ENCODE peak calls at places on chromosomes 12 and 14, in six cellular contexts. K is RWPE1, Y is K562, C is lower lobe of right lung, L is left lung, R is nephron progenitor cell. T is an unnamed sample.
A peak's percentile ranks its signal among the peaks of the same experiment; 100 is the strongest.

GRCh38 chr12:74365178-74365964 is 172.3 kb upstream of the ATXN7L3B start:
- DNase-seq in C (peak; percentile 23), K (peak; percentile 24), R (peak; percentile 7), L (no peak), Y (peak; percentile 61), T (no peak)

GRCh38 chr12:100348657-100349454 is 8.0 kb upstream of the SLC17A8 start:
- DNase-seq in C (no peak), L (no peak), Y (peak; percentile 40), K (peak; percentile 30), R (no peak), T (no peak)

GRCh38 chr14:71555654-71556559 is 376.3 kb upstream of the RGS6 start:
- DNase-seq in C (no peak), L (no peak), R (no peak), Y (peak; percentile 44), K (no peak), T (no peak)

GRCh38 chr14:60760648-60761364 is 26.2 kb downstream of the MNAT1 start:
- DNase-seq in L (no peak), R (no peak), Y (no peak), K (peak; percentile 83), C (no peak), T (no peak)

GRCh38 chr12:25715147-25715546 is 162.1 kb upstream of the LMNTD1 start:
- DNase-seq in K (no peak), L (no peak), R (no peak), C (no peak), Y (no peak), T (no peak)

GRCh38 chr14:64971890-64972785 is at the start of gene RAB15:
- DNase-seq in R (peak; percentile 78), C (no peak), K (peak; percentile 38), L (no peak), Y (no peak), T (peak; percentile 58)

GRCh38 chr14:96086032-96086431 is 46.9 kb downstream of the C14orf132 start:
- DNase-seq in C (no peak), L (peak; percentile 30), R (no peak), Y (no peak), K (peak; percentile 86), T (peak; percentile 66)

GRCh38 chr14:21723431-21724045 is 49.9 kb upstream of the OR4E1 start:
- DNase-seq in L (no peak), R (peak; percentile 71), C (no peak), K (peak; percentile 3), Y (peak; percentile 51), T (no peak)

GRCh38 chr12:60644076-60644475 is 1048.2 kb downstream of the SLC16A7 start:
- DNase-seq in C (no peak), K (no peak), Y (no peak), L (no peak), R (no peak), T (no peak)

GRCh38 chr14:91947196-91948184 is at the start of gene FBLN5:
- DNase-seq in R (peak; percentile 75), C (peak; percentile 79), Y (no peak), K (peak; percentile 35), L (peak; percentile 75), T (no peak)

GRCh38 chr14:43872752-43873655 is 634.1 kb downstream of the FSCB start:
- DNase-seq in K (no peak), Y (no peak), L (no peak), C (no peak), R (no peak), T (no peak)

GRCh38 chr14:93068721-93069120 is 47.0 kb downstream of the ITPK1 start:
- DNase-seq in C (no peak), R (no peak), K (no peak), L (no peak), Y (no peak), T (peak; percentile 84)

GRCh38 chr12:990649-991349 is at the start of gene ERC1:
- DNase-seq in L (peak; percentile 89), Y (peak; percentile 82), C (peak; percentile 92), R (peak; percentile 91), K (peak; percentile 90), T (peak; percentile 92)

GRCh38 chr12:42483534-42483857 is 106.0 kb downstream of the PRICKLE1 start:
- DNase-seq in K (peak; percentile 36), Y (peak; percentile 35), R (peak; percentile 71), L (peak; percentile 38), C (no peak), T (peak; percentile 15)

GRCh38 chr12:46818654-46819053 is 7.1 kb downstream of the SLC38A4 start:
- DNase-seq in K (no peak), R (no peak), Y (no peak), L (no peak), C (no peak), T (no peak)

GRCh38 chr14:89198544-89199329 is 218.3 kb downstream of the FOXN3 start:
- DNase-seq in Y (no peak), R (no peak), C (no peak), L (no peak), K (no peak), T (no peak)

GRCh38 chr12:38771871-38772270 is 133.5 kb downstream of the CPNE8 start:
- DNase-seq in K (no peak), L (no peak), R (no peak), Y (no peak), C (no peak), T (no peak)

GRCh38 chr12:69698769-69699540 is at the start of gene BEST3:
- DNase-seq in K (no peak), C (no peak), R (no peak), Y (no peak), L (no peak), T (peak; percentile 48)

GRCh38 chr14:41872906-41873305 is 266.2 kb downstream of the LRFN5 start:
- DNase-seq in L (no peak), C (no peak), K (no peak), Y (no peak), R (no peak), T (no peak)

GRCh38 chr14:74882103-74882920 is 596 bp downstream of the DLST start:
- DNase-seq in R (peak; percentile 57), K (peak; percentile 75), C (peak; percentile 69), Y (peak; percentile 61), L (peak; percentile 56), T (peak; percentile 23)

GRCh38 chr12:72863671-72864070 is 591.5 kb downstream of the TRHDE start:
- DNase-seq in C (no peak), L (no peak), K (no peak), R (no peak), Y (no peak), T (no peak)

GRCh38 chr12:19070341-19070740 is 59.2 kb upstream of the PLEKHA5 start:
- DNase-seq in C (no peak), R (no peak), Y (no peak), L (no peak), K (no peak), T (no peak)

GRCh38 chr14:95452176-95452889 is 64.1 kb downstream of the SYNE3 start:
- DNase-seq in L (no peak), C (no peak), K (no peak), R (no peak), Y (peak; percentile 21), T (no peak)

GRCh38 chr12:40825156-40825555 is 132.9 kb downstream of the CNTN1 start:
- DNase-seq in L (no peak), R (no peak), C (no peak), Y (no peak), K (no peak), T (no peak)

GRCh38 chr12:58860788-58861240 is 59.5 kb downstream of the LRIG3 start:
- DNase-seq in L (no peak), Y (no peak), C (no peak), R (no peak), K (no peak), T (no peak)

GRCh38 chr14:52076334-52076733 is 7.5 kb upstream of the NID2 start:
- DNase-seq in L (no peak), K (no peak), Y (no peak), C (no peak), R (no peak), T (no peak)

GRCh38 chr12:64616221-64616620 is 5.9 kb downstream of the RASSF3 start:
- DNase-seq in C (no peak), L (no peak), K (no peak), R (no peak), Y (no peak), T (no peak)

GRCh38 chr12:46609281-46609623 is 216.5 kb downstream of the SLC38A4 start:
- DNase-seq in K (no peak), L (no peak), Y (no peak), R (no peak), C (no peak), T (no peak)

GRCh38 chr14:69346710-69347109 is 51.4 kb downstream of the ERH start:
- DNase-seq in Y (peak; percentile 51), L (no peak), R (peak; percentile 75), C (no peak), K (no peak), T (no peak)
- TF ChIP-seq CTCF in Y (peak; percentile 65), L (no peak), R (peak; percentile 63), C (peak; percentile 57), K (no peak), T (no peak)

GRCh38 chr12:116759783-116760581 is 21.9 kb downstream of the RNFT2 start:
- DNase-seq in R (peak; percentile 40), Y (peak; percentile 87), C (no peak), L (no peak), K (no peak), T (no peak)
- TF ChIP-seq CTCF in R (peak; percentile 34), Y (peak; percentile 60), C (no peak), L (no peak), K (no peak), T (no peak)

DNA sequence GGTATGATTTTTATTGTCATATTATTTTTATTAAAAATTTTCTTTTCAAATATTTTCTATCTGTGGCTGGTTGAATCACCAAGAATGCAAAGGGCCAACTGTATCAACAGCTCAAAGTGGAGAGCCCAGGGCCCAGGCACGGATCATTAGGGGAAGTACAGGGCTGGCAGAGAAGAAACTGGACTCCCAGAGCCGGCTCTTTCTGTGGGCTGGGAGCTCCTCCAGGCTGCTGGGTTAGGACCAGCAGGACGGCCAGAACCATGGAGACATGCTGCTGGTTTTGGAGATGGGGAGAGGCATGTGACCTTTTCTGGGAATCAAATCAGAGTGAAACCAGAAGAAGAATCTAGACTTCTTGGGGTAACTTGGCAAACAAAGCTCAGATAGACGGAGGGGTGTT is 220.5 kb downstream of the CACNA1C start:
- DNase-seq in L (no peak), C (no peak), R (no peak), Y (no peak), K (no peak), T (peak; percentile 53)
- TF ChIP-seq CTCF in L (no peak), C (no peak), R (no peak), Y (no peak), K (no peak), T (peak; percentile 20)

GRCh38 chr14:40122978-40123648 is 690.9 kb upstream of the FBXO33 start:
- DNase-seq in R (no peak), Y (no peak), K (no peak), L (no peak), C (no peak), T (no peak)

GRCh38 chr14:40123816-40124215 is 691.6 kb upstream of the FBXO33 start:
- DNase-seq in L (no peak), K (no peak), Y (no peak), R (no peak), C (no peak), T (no peak)

GRCh38 chr14:40119321-40119720 is 687.1 kb upstream of the FBXO33 start:
- DNase-seq in R (no peak), K (no peak), Y (no peak), C (no peak), L (no peak), T (no peak)

GRCh38 chr14:40115583-40115982 is 683.4 kb upstream of the FBXO33 start:
- DNase-seq in Y (no peak), K (no peak), R (no peak), C (no peak), L (no peak), T (no peak)

GRCh38 chr14:40119765-40120164 is 687.5 kb upstream of the FBXO33 start:
- DNase-seq in Y (no peak), K (no peak), C (no peak), R (no peak), L (no peak), T (no peak)
- TF ChIP-seq CTCF in Y (no peak), K (no peak), C (no peak), R (no peak), L (no peak), T (no peak)